ENCODE peak calls at places on chromosome 14, in four cellular contexts. G, N, D and M are unnamed samples. For H3K36me3 and H3K4me1, the result is how much of the 10 kb centered on the place peaks cover.

GRCh38 chr14:104178279-104178678 is 39.9 kb downstream of the KIF26A start:
- DNase-seq in G (no peak), N (peak), D (peak), M (no peak)

GRCh38 chr14:55297611-55298323 is 26.5 kb downstream of the FBXO34 start:
- DNase-seq in G (no peak), N (no peak), D (no peak), M (no peak)

GRCh38 chr14:75132374-75133086 is 5.7 kb upstream of the NEK9 start:
- DNase-seq in G (peak), N (no peak), D (no peak), M (peak)

GRCh38 chr14:67514650-67515385 is 18.3 kb upstream of the PLEKHH1 start:
- DNase-seq in G (no peak), N (peak), D (peak), M (no peak)

GRCh38 chr14:25111061-25111601 is 61.2 kb upstream of the STXBP6 start:
- DNase-seq in G (no peak), N (no peak), D (no peak), M (peak)

GRCh38 chr14:28704153-28704552 is 62.4 kb upstream of the FOXG1 start:
- DNase-seq in G (no peak), N (no peak), D (no peak), M (no peak)

GRCh38 chr14:33643782-33644181 is 307.1 kb downstream of the EGLN3 start:
- DNase-seq in G (no peak), N (no peak), D (no peak), M (no peak)

GRCh38 chr14:85537526-85537925 is 7.6 kb downstream of the FLRT2 start:
- DNase-seq in G (no peak), N (no peak), D (no peak), M (no peak)

GRCh38 chr14:56795284-56795622 is 15.0 kb downstream of the OTX2 start:
- DNase-seq in G (no peak), N (no peak), D (no peak), M (no peak)

GRCh38 chr14:103384450-103385152 is 614 bp upstream of the MARK3 start:
- DNase-seq in G (no peak), N (no peak), D (no peak), M (no peak)

GRCh38 chr14:23299986-23300686 is 2.5 kb downstream of the PPP1R3E start:
- DNase-seq in G (no peak), N (no peak), D (no peak), M (no peak)

GRCh38 chr14:70640938-70641547 is 673 bp upstream of the TTC9 start:
- DNase-seq in G (peak), N (peak), D (peak), M (no peak)

GRCh38 chr14:24187538-24187915 is 1.1 kb downstream of the IPO4 start:
- DNase-seq in G (no peak), N (no peak), D (no peak), M (no peak)

GRCh38 chr14:38107216-38107631 is 100.5 kb upstream of the SSTR1 start:
- DNase-seq in G (peak), N (no peak), D (no peak), M (no peak)

GRCh38 chr14:103491691-103492090 is 30.9 kb downstream of the CKB start:
- DNase-seq in G (no peak), N (no peak), D (no peak), M (no peak)

GRCh38 chr14:41548666-41549065 is 58.0 kb upstream of the LRFN5 start:
- DNase-seq in G (no peak), N (no peak), D (no peak), M (no peak)

GRCh38 chr14:56378474-56378873 is 201.1 kb upstream of the TMEM260 start:
- DNase-seq in G (no peak), N (no peak), D (no peak), M (peak)

GRCh38 chr14:87131879-87132278 is 861.1 kb downstream of the GALC start:
- DNase-seq in G (no peak), N (no peak), D (no peak), M (no peak)

GRCh38 chr14:31572955-31573354 is 11.8 kb downstream of the NUBPL start:
- DNase-seq in G (no peak), N (no peak), D (no peak), M (no peak)

GRCh38 chr14:56812364-56813103 is 2.3 kb upstream of the OTX2 start:
- DNase-seq in G (no peak), N (no peak), D (no peak), M (no peak)

GRCh38 chr14:99832326-99832725 is 39.1 kb downstream of the EML1 start:
- DNase-seq in G (no peak), N (no peak), D (no peak), M (no peak)

GRCh38 chr14:73272393-73272792 is 35.1 kb downstream of the PAPLN start:
- DNase-seq in G (no peak), N (no peak), D (no peak), M (no peak)

GRCh38 chr14:100022772-100023451 is 42.3 kb upstream of the EVL start:
- DNase-seq in G (no peak), N (no peak), D (peak), M (peak)

GRCh38 chr14:75005357-75005756 is 2.6 kb downstream of the EIF2B2 start:
- DNase-seq in G (no peak), N (no peak), D (no peak), M (no peak)

GRCh38 chr14:60094306-60094897 is 2.7 kb downstream of the PCNX4 start:
- DNase-seq in G (no peak), N (no peak), D (no peak), M (peak)

GRCh38 chr14:103522649-103523582 is at the start of gene CKB:
- DNase-seq in G (no peak), N (peak), D (peak), M (peak)

GRCh38 chr14:77151245-77151644 is 9.7 kb upstream of the ZDHHC22 start:
- DNase-seq in G (no peak), N (no peak), D (no peak), M (peak)

GRCh38 chr14:54488318-54488645 is 498 bp downstream of the GMFB start:
- DNase-seq in G (no peak), N (no peak), D (no peak), M (no peak)

DNA sequence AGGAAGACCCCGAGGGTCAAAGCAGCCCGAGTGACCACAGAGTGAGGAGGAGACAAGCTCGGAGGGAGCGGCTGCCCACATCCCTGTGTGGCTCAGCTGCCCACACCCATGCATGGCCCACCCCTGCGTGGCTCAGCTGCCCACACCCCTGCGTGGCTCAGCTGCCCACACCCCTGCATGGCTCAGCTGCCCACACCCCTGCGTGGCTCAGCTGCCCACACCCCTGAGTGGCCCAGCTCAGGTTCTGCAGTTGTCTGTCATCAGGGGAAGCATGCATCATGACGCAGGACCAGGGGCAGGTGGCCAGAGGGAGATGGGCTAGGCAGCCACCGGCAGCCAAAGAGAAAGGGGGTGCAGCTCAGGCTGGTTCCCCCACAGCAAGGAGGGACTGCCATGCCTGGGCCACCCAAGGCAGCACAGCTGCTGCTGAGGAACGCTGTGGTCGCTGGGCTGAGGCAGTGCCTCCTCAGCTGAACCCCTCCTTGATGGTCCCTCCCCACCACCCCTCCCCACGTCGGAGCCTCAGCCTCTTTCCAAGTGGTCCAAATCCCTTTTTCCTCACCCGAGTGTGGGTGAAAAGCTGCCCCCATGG is 33.3 kb upstream of the NUDT14 start:
- DNase-seq in G (no peak), N (no peak), D (no peak), M (no peak)
- H3K36me3 ChIP-seq in G (under half), N (under half), D (under half), M (under half)

GRCh38 chr14:95508377-95508776 is 8.1 kb downstream of the SYNE3 start:
- DNase-seq in G (no peak), N (no peak), D (no peak), M (no peak)

GRCh38 chr14:95509512-95509911 is 6.9 kb downstream of the SYNE3 start:
- DNase-seq in G (no peak), N (no peak), D (no peak), M (no peak)

GRCh38 chr14:95513261-95513660 is 3.2 kb downstream of the SYNE3 start:
- DNase-seq in G (no peak), N (peak), D (no peak), M (no peak)

GRCh38 chr14:95511687-95512086 is 4.8 kb downstream of the SYNE3 start:
- DNase-seq in G (no peak), N (no peak), D (no peak), M (no peak)

GRCh38 chr14:95510804-95511203 is 5.6 kb downstream of the SYNE3 start:
- DNase-seq in G (no peak), N (no peak), D (no peak), M (no peak)
- H3K4me1 ChIP-seq in G (under half), N (under half), D (half or more), M (under half)

GRCh38 chr14:95111507-95112164 is 45.7 kb downstream of the DICER1 start:
- DNase-seq in G (no peak), N (no peak), D (no peak), M (no peak)

GRCh38 chr14:95104911-95105310 is 52.4 kb downstream of the DICER1 start:
- DNase-seq in G (no peak), N (no peak), D (no peak), M (no peak)

GRCh38 chr14:95106966-95107365 is 50.4 kb downstream of the DICER1 start:
- DNase-seq in G (no peak), N (no peak), D (no peak), M (no peak)

GRCh38 chr14:95110178-95110577 is 47.2 kb downstream of the DICER1 start:
- DNase-seq in G (no peak), N (no peak), D (no peak), M (no peak)

GRCh38 chr14:95107711-95108110 is 49.6 kb downstream of the DICER1 start:
- DNase-seq in G (no peak), N (no peak), D (no peak), M (no peak)
- H3K36me3 ChIP-seq in G (under half), N (under half), D (under half), M (half or more)

DNA sequence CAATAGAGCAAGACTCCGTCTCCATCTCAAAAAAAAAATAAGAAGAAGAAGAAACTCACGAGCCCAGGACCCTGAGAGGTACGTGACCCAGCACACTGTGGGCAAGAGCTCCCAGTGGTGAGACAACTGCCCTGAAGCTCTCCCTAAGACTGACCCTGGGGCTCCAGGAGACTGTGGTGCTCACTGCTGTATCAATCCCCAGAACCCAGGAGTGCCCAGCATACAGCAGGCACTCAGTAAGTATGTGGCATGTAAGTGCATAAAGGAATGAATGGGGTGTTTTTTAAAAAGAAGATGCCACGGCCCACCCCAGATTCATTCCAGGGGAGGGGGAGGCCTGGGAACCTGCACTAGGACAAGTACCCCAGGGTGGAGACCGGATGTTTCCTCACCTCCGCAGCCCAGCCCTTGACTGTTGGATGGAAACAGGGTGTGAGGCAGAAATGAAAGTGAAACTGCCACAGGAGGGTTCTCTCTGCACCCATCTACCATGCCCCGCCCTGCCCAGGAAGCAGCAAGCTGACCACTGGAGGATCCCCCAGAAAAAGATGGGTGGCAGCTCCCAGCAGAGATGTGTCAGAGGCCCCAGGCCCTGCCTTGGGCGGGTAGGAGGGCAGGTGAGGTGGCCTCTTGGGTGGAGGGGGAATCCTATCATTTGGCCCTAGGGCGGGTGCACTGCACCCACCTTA is 12.2 kb downstream of the ITPK1 start:
- DNase-seq in G (peak), N (no peak), D (no peak), M (no peak)
- H3K4me1 ChIP-seq in G (under half), N (under half), D (under half), M (under half)

DNA sequence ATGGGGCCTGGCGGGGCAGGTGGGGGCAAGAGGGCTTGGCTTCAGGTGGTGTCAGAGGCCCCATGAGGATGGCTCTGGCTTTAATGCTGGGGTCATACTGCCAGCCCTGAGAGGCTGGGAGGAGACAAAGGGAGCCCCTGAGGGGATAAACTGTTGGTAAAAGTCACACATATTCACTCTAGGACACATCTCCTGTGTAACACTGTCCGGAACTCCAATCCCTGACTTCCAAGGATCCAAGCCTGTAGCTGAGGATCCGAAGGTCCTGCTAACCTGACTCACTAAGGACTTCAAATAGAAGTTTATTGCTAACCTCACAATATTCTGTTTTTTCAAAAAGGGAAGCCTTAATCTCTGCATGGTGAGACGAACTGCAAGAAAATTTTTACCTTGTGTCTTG is 39.2 kb upstream of the GPR68 start:
- DNase-seq in G (no peak), N (no peak), D (no peak), M (no peak)
- H3K36me3 ChIP-seq in G (half or more), N (under half), D (under half), M (under half)

GRCh38 chr14:80005561-80005960 is 205.7 kb downstream of the DIO2 start:
- DNase-seq in G (no peak), N (no peak), D (no peak), M (no peak)
- H3K4me1 ChIP-seq in G (under half), N (under half), D (under half), M (under half)

GRCh38 chr14:65098586-65098985 is 3.7 kb downstream of the MAX start:
- DNase-seq in G (peak), N (no peak), D (no peak), M (no peak)
- H3K36me3 ChIP-seq in G (under half), N (under half), D (under half), M (under half)

GRCh38 chr14:61186341-61186740 is 94.8 kb downstream of the TMEM30B start:
- DNase-seq in G (no peak), N (no peak), D (no peak), M (no peak)
- H3K4me1 ChIP-seq in G (under half), N (under half), D (under half), M (under half)

GRCh38 chr14:49863483-49864262 is 11.1 kb upstream of the NEMF start:
- DNase-seq in G (no peak), N (no peak), D (no peak), M (peak)
- H3K36me3 ChIP-seq in G (under half), N (under half), D (under half), M (under half)